ENCODE peak calls at places on chromosome 16, in four cellular contexts. L is heart right ventricle, W is omental fat pad, I is tibial nerve. P is an unnamed sample.

GRCh38 chr16:83447560-83447959 is 360.2 kb upstream of the HSBP1 start:
- DNase-seq in L (no peak), W (no peak), I (no peak), P (no peak)

GRCh38 chr16:8712589-8713361 is 38.4 kb downstream of the ABAT start:
- DNase-seq in L (no peak), W (no peak), I (no peak), P (no peak)

GRCh38 chr16:81655474-81656162 is 123.5 kb upstream of the PLCG2 start:
- DNase-seq in L (no peak), W (no peak), I (no peak), P (no peak)

GRCh38 chr16:3485821-3486505 is 9.3 kb downstream of the C16orf90 start:
- DNase-seq in L (no peak), W (no peak), I (no peak), P (no peak)

GRCh38 chr16:65069766-65070165 is 52.1 kb downstream of the CDH11 start:
- DNase-seq in L (no peak), W (no peak), I (no peak), P (no peak)

GRCh38 chr16:88351521-88352101 is 31.1 kb upstream of the ZNF469 start:
- DNase-seq in L (no peak), W (no peak), I (no peak), P (no peak)

GRCh38 chr16:89201467-89202377 is 1.4 kb upstream of the SLC22A31 start:
- DNase-seq in L (peak), W (no peak), I (no peak), P (no peak)

GRCh38 chr16:61480250-61480649 is 556.0 kb downstream of the CDH8 start:
- DNase-seq in L (no peak), W (no peak), I (no peak), P (no peak)

GRCh38 chr16:78505544-78506371 is 406.3 kb downstream of the WWOX start:
- DNase-seq in L (peak), W (peak), I (peak), P (no peak)

GRCh38 chr16:634051-634670 is 1.9 kb downstream of the METTL26 start:
- DNase-seq in L (peak), W (no peak), I (no peak), P (no peak)

GRCh38 chr16:70572926-70573270 is 49.3 kb downstream of the SF3B3 start:
- DNase-seq in L (no peak), W (no peak), I (no peak), P (no peak)

GRCh38 chr16:2224183-2224486 is 744 bp downstream of the E4F1 start:
- DNase-seq in L (no peak), W (no peak), I (no peak), P (no peak)

GRCh38 chr16:47571049-47571448 is 109.9 kb downstream of the PHKB start:
- DNase-seq in L (no peak), W (no peak), I (no peak), P (no peak)

DNA sequence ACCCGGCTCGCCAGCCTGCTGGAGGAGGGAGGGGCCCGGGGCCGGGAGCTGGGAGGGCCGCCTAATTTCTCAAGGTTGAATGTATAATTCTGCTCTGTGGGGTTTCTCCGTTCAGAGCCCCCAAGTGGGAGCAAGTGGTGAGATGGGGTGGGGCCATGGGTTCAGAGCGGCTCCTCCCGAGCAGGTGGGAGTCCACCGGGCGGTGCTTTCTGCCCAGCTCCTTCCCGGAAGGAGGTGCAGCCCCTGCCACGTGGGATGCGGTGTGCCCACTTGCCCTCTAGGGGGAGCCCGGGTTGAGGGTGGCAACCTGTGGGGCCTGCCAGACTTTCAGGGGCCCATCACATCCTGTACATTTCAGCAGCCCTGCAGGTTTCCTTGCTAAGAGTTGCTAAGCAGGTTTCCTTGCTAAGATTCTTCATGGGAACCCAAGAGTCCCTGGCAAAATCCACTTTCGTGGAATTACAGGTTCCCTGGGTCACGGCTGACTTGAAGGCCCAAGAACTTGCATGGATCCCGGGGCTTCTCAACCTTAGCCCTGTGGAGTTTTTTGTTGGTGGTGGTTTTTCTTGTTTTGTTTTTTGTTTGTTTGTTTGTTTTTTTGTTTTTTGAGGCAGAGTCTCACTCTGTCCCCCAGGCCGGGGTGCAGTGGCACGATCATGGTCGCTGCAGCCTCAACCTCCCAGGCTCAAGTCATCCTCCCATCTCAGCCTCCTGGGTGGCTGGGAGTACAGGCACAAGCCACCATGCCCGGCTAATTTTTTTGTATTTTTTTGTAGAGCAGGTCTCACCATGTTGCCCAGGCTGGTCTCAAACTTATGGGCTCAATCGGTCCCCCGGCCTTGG is 196.6 kb upstream of the GSE1 start:
- DNase-seq in L (peak), W (no peak), I (no peak), P (no peak)
- TF ChIP-seq CTCF in L (peak), W (no peak), I (peak), P (peak)

DNA sequence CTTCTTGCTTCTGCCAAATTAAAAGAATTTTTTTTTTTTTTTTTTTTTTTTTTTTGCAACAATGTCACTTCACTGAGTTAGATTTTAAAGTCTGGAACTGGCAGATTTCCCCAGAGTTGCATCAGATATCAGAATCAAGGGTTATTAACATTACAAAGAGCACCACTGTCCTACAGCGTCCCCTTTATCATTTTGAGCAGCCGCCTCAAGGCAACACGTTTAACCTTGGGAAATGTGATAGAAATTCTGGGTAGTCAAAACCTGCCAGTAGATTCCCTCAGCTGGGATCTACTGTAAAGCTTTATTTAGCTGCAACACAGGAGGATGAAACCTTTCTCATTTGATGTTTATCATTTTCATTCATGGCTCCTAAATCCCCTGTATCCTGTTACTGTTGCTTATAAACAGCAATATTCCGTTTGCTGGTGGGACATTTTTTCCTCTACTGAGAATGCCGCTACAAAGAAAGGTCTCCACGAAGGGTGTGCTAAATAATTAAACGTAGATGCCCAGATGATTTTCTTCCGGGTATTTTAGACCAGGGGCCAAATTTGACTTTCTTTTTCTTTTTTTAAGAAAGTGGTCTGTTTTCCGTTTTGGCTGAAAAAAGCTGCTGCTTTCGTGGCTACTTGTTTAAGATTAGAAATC is 436.1 kb upstream of the GOT2 start:
- DNase-seq in L (no peak), W (no peak), I (no peak), P (no peak)
- TF ChIP-seq CTCF in L (no peak), W (no peak), I (no peak), P (no peak)

DNA sequence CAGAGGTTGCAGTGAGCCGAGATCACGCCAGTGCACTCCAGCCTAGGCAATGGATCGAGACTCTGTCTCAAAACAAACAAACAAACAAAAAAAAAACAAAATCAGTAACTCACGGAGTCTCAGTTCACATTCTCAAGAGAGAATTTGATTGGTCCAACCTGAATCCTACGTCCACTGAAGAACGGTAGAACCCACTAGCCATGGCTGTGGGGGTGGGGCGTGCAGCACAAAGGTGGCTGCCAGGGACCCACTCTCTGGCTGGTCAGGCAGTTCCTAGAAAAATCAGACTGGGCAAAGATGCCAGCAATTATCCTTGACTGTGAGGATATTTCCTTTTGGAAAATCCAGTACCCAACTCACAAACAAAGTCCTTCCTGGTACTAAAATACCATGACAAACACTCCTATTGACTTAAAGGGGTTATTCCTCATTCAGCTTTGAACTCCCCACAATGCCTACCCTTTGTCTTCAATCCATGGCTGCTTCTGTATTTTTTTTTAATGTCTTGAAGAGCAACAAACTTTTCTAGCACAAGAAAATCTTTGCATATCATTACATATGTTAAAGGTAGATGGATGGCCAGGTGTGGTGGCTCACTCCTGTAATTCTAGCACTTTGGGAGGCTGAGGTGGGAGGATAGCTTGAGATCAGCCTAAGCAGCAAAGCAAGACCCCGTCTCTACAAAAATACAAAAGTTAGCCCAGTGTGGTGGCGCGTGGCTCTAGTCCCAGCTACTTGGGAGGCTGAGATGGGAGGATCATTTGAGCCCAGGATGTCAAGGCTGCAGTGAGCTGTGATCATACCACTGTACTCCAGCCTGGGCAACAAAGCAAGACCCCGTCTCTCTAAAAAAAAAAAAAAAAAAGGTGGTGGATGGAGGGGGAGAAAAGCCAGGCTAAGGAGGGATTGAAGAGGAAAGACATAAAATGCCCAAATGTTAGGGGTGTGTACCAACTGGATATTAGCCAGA is 3.8 kb upstream of the POLR3E start:
- DNase-seq in L (no peak), W (no peak), I (no peak), P (no peak)
- TF ChIP-seq CTCF in L (no peak), W (no peak), I (no peak), P (no peak)

GRCh38 chr16:85554791-85555548 is 58.2 kb upstream of the GSE1 start:
- DNase-seq in L (peak), W (no peak), I (no peak), P (no peak)

GRCh38 chr16:85556456-85557082 is 56.6 kb upstream of the GSE1 start:
- DNase-seq in L (peak), W (no peak), I (no peak), P (no peak)

GRCh38 chr16:85555549-85556455 is 57.3 kb upstream of the GSE1 start:
- DNase-seq in L (peak), W (no peak), I (no peak), P (no peak)

GRCh38 chr16:85557976-85558589 is 55.0 kb upstream of the GSE1 start:
- DNase-seq in L (no peak), W (no peak), I (no peak), P (no peak)

DNA sequence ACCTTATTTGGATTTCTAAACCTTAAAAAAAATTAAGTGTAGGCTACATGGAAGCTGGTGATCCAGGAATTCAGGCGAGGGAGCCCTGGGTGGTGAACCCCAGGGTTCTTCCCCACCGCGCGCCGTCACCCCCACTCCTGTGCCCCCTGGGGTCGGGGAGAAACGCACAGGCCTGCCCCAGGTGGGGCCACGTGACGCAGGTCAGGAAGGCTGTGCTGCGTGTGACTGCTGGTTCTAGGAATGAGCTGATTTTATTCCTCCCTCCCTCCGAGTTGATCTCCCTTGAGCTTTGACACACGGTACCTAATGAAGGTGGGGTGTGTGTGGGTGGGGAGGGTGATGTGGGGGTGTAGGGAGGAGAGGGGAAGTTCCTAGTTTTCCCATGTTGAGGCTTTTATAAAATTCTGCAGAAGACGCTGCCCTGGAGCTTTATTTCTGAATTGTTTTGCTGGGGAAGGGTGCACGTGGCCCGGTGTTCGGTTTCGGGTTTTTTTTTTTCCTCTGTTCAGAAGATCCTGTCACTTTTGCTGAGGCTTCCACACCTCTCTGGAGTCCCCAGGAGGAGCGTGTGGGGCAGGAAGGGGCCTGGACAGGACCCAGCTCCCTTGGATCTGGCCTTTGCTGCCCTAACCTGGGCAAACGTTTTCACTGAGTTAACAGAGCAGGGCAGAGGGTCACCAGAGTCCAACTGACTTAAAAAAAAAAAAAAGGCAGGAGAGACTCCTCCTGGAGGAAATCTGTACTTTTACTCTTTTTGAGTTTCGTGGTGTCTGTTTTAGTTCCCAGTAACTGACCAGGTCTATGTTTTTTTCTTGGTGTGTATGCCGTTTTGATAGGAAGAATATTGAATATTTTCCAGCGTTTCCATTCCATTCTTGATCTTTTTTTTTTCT is 55.8 kb upstream of the GSE1 start:
- DNase-seq in L (no peak), W (no peak), I (no peak), P (no peak)
- TF ChIP-seq CTCF in L (no peak), W (no peak), I (no peak), P (peak)

GRCh38 chr16:7313170-7313569 is 19.5 kb upstream of the RBFOX1 start:
- DNase-seq in L (no peak), W (no peak), I (no peak), P (no peak)
- TF ChIP-seq CTCF in L (peak), W (no peak), I (peak), P (no peak)

DNA sequence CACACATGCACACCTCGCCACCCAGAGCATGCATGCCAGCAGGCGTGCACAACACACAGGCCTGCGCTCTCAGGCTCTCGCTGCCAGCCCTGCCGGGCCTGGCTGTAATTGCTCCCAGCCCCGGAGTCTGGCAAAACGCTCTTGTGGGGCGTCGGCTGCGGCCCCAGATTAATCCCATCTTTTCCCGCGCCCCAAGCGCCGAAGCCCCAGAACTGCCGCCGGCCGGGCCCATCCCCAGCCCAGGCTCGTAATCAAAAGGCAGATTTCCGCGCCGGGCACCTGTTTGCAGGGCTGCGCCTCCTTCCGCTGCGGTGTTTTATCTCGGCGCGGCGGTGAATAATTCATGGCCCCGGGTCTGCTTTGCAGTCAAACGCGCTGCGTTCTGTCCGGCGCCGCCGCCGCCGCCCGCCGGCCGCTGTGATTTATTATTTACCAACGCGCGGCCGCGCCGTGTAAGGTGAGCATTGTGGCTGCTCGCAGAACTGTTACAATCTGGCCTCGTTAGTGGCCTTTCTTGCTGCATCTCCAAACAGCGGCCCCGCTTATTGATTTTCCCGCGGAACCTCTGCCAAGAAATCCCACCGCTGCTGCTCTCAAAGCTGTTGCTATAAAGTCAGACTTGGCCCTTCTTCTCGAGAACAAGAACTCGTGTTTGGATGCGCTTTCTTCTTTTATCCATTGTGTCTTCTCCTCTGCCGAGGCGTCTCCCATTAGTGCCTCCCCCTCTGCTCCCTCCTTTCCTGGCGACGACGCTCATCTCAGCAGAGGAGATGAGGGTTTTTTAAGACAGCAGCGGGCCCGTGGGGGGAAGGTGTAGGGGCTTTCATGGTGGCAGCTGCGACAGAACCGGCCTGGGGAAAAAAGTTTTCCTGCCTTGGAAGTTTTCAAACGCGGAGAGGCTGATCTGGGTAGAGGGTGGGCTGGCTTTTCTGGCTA is 126.2 kb downstream of the IRX5 start:
- DNase-seq in L (no peak), W (no peak), I (no peak), P (no peak)
- TF ChIP-seq CTCF in L (no peak), W (no peak), I (no peak), P (peak)

DNA sequence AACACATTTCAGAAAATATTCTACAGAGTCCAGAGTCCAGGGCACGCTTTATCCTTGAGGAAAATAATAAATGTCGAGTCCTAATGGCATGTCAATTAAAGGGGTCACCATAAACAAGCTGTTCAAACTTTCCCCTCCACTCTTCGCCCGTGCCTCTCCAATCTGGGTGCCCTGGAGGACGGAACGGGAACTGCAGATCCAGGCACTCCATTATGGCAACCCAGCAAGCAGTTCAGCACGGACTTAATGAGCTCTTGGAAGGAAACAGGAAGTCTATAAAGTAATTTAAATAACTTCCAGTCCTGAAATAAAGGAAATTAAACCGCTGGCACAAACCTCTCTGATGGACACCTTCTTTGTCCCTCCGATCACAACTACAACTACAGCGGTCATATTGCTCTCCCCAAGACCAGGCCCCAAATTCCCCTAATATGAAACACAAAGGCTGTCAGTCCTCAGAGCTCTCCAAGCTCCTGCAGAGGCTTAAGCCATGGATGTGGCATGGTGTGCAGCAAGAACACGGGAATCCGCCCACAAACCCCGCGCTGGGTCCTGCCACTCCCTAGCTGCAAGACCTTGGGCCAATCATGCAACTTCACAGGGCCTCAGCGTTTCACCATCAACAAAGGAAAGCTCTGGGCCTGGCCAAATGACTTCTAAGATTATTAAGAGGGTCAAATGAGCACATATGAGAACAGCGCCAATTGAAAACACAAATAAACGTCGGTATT is 52.6 kb downstream of the ZFHX3 start:
- DNase-seq in L (no peak), W (no peak), I (no peak), P (no peak)
- TF ChIP-seq CTCF in L (peak), W (no peak), I (peak), P (no peak)

P was measured in esophagus squamous epithelium.